ENCODE peak calls at places on chromosomes 12 and 14, in four cellular contexts. U is IMR-90, G is tibial artery, Z is H1. P is an unnamed sample.

GRCh38 chr12:95611676-95612309 is 60.5 kb upstream of the USP44 start:
- DNase-seq in U (peak; percentile 74), G (no peak), Z (no peak), P (peak; percentile 43)

GRCh38 chr12:30796508-30796780 is 41.7 kb upstream of the CAPRIN2 start:
- DNase-seq in G (peak; percentile 66), Z (no peak), U (peak; percentile 67), P (peak; percentile 78)

GRCh38 chr12:121911824-121912585 is 6.4 kb upstream of the CFAP251 start:
- DNase-seq in U (no peak), Z (no peak), G (no peak), P (no peak)

GRCh38 chr12:120760349-120761245 is 35.0 kb downstream of the ACADS start:
- DNase-seq in Z (no peak), G (no peak), U (no peak), P (no peak)

GRCh38 chr14:28766505-28767238 is at the start of gene FOXG1:
- DNase-seq in Z (peak; percentile 72), G (no peak), U (no peak), P (peak; percentile 55)

GRCh38 chr14:101705733-101706508 is 55.6 kb upstream of the PPP2R5C start:
- DNase-seq in Z (peak; percentile 66), G (peak; percentile 76), U (no peak), P (no peak)

GRCh38 chr12:98002887-98003493 is 512.4 kb upstream of the TMPO start:
- DNase-seq in U (peak; percentile 1), Z (peak; percentile 75), G (peak; percentile 62), P (no peak)

GRCh38 chr14:77849711-77850110 is 49.8 kb downstream of the ADCK1 start:
- DNase-seq in U (peak; percentile 50), Z (no peak), G (no peak), P (peak; percentile 17)

GRCh38 chr14:23632461-23633159 is 3.6 kb upstream of the DHRS2 start:
- DNase-seq in Z (no peak), U (no peak), G (no peak), P (no peak)

GRCh38 chr12:113416091-113416754 is 6.0 kb upstream of the SDSL start:
- DNase-seq in U (no peak), Z (no peak), G (no peak), P (peak; percentile 16)

GRCh38 chr14:55160989-55161388 is 30.4 kb downstream of the DLGAP5 start:
- DNase-seq in Z (no peak), U (peak; percentile 54), G (no peak), P (no peak)

GRCh38 chr14:30499358-30499757 is 59.6 kb upstream of the G2E3 start:
- DNase-seq in Z (no peak), U (no peak), G (no peak), P (no peak)

GRCh38 chr14:59582161-59582560 is 5.5 kb upstream of the CCDC175 start:
- DNase-seq in U (no peak), G (no peak), Z (no peak), P (no peak)

GRCh38 chr12:112340983-112341840 is 41.0 kb downstream of the HECTD4 start:
- DNase-seq in G (no peak), U (no peak), Z (no peak), P (no peak)

GRCh38 chr14:55881577-55882241 is 236.5 kb upstream of the PELI2 start:
- DNase-seq in G (no peak), Z (no peak), U (peak; percentile 16), P (peak; percentile 74)

GRCh38 chr12:56350662-56351061 is 9.2 kb downstream of the STAT2 start:
- DNase-seq in U (no peak), G (no peak), Z (no peak), P (no peak)

GRCh38 chr14:32472512-32473472 is 143.7 kb downstream of the AKAP6 start:
- DNase-seq in U (peak; percentile 81), G (no peak), Z (no peak), P (peak; percentile 58)

GRCh38 chr14:67416085-67416484 is 4.1 kb upstream of the PLEK2 start:
- DNase-seq in G (no peak), U (no peak), Z (no peak), P (no peak)

GRCh38 chr12:43969882-43970281 is 134.0 kb downstream of the TMEM117 start:
- DNase-seq in G (no peak), Z (no peak), U (peak; percentile 80), P (peak; percentile 47)

GRCh38 chr14:21197418-21198205 is 41.7 kb upstream of the OR5AU1 start:
- DNase-seq in G (no peak), Z (no peak), U (no peak), P (peak; percentile 46)

GRCh38 chr14:74259513-74259912 is 20.3 kb downstream of the VSX2 start:
- DNase-seq in U (no peak), G (no peak), Z (no peak), P (no peak)

GRCh38 chr14:31950760-31951637 is 126.1 kb upstream of the ARHGAP5 start:
- DNase-seq in U (peak; percentile 48), G (no peak), Z (peak; percentile 68), P (no peak)

GRCh38 chr14:32514236-32514635 is 185.1 kb downstream of the AKAP6 start:
- DNase-seq in Z (no peak), U (peak; percentile 4), G (no peak), P (no peak)

GRCh38 chr14:53828820-53829219 is 127.8 kb downstream of the BMP4 start:
- DNase-seq in U (no peak), G (no peak), Z (no peak), P (no peak)

GRCh38 chr14:93009471-93010117 is 86.6 kb downstream of the CHGA start:
- DNase-seq in G (no peak), U (no peak), Z (no peak), P (peak; percentile 90)

GRCh38 chr12:86660000-86660399 is 403.8 kb upstream of the MGAT4C start:
- DNase-seq in U (no peak), G (no peak), Z (no peak), P (no peak)

GRCh38 chr12:86658303-86658702 is 402.1 kb upstream of the MGAT4C start:
- DNase-seq in G (no peak), Z (no peak), U (no peak), P (no peak)

GRCh38 chr12:86662464-86662863 is 406.3 kb upstream of the MGAT4C start:
- DNase-seq in U (no peak), Z (no peak), G (no peak), P (no peak)

GRCh38 chr12:86663173-86663572 is 407.0 kb upstream of the MGAT4C start:
- DNase-seq in G (no peak), U (no peak), Z (no peak), P (no peak)

DNA sequence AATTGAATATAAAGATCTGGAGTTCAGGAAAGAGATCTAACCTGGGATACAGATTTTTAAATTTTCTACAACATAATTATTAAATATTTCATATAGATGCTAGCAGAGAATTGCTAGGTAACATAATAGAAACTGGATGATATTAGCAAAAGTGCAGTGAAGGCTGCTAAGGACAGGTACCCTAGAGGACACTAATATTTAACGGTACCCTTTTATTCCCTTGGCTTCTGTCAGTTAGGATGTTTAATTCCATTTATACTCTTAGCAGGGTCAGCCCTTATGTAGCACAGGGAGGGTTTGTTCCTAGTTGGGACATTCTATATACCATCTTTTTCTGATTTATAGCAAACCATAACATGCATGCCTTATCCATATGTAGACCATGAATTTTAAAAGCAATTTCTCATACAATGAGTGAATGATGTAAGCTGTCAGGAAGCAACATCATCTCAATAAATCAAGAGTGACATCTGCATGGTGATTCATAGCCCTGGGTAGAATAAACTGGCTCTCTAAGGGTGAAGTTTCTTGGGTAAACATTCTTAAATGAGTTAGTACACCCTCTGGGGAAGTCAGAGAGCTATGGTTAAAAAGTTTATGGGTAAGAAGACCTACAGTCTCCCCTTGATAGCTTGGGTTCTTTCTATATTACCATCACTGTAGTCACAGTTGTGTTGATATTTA is 404.4 kb upstream of the MGAT4C start:
- DNase-seq in Z (no peak), G (no peak), U (peak; percentile 55), P (peak; percentile 37)
- TF ChIP-seq CTCF in Z (no peak), G (no peak), U (no peak), P (no peak)

DNA sequence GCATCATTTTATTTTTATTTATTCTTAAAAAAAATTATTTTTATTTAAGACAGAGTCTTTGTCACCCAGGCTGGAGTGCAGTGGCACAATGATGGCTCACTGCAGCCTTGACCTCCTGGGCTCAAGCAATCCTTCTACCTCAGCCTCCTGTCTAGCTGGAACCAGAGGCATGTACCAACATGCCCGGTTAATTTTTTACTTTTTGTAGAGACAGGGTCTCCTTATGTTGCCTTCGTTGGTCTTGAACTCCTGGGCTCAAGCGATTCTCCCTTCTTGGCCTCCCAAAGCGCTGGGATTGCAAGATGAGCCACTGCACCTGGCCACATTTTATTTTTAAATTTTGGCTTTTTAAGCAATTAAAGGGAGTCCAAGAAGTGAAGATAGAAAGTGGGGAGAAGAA is 21.4 kb downstream of the TTC6 start:
- DNase-seq in Z (no peak), U (no peak), G (no peak), P (no peak)
- H3K4me3 ChIP-seq in Z (no peak overlapping the region), U (no peak overlapping the region), G (no peak overlapping the region), P (no peak overlapping the region)

DNA sequence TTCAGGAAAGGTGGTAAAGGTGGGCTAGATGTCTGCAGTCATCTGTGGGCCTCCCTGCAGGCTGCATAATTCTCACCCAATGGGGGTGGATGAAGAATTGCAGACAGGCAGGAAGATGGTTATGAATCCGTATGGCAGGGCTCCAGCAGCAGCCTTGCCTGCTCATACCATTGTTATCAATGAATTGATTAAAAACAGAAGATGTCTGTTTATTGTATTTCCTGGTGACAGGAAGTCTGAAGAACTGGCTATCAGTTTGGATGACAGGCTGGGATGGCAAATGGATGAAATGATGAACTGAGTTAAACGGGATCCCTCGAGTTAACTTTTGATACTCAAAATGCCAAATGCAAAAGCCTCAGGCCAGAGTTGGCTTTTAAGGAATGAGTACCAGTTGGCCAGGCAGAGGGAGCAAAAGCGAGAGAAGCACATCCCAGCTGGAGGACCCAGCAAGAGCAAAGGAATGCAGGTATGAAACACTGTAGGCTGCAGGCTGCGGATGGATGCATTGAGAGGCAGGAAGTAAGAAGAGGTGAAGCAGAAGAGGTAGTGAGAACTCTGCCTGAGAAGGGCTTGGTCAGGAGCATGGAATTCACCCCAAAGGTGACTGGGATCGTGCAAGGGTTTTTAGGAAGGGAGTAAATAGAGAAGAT is 550.0 kb upstream of the TBX3 start:
- DNase-seq in G (no peak), Z (no peak), U (no peak), P (no peak)
- TF ChIP-seq CTCF in G (no peak), Z (no peak), U (no peak), P (no peak)

DNA sequence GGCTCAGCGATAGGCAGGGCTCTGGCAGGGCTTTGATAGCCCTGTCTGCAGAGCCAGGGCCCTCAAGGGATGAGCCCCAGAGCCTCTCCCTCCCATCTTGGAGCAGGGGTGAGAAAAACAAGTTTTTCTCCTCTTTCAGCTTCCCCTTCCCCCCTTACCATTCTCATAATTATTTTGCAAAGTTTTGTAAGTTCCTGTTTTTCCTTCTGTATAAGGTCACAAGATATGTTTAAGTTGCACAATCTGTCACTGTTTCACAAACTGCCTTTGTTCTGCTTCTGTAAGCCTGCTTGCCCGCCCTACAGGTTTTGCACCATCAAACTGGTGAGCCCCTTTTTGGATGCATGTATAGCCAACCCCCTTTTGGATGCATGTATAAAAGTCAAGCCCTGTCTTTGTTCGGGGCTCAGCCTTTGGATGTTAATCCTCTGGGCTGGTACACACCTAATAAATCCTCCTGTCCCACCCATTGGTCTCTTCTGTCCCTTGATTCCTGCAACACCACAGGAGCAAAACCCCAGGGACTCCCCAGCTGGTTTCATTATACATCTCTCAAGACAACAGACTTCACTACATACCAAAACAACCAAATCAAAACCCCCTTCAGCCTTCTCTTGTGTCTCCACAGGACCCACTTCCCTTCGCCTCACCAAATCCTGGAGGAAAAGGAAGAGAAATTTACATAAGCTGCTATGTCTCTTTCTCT is 52.5 kb upstream of the RESF1 start:
- DNase-seq in U (no peak), Z (no peak), G (no peak), P (no peak)
- H3K4me3 ChIP-seq in U (no peak overlapping the region), Z (no peak overlapping the region), G (no peak overlapping the region), P (no peak overlapping the region)